ENCODE peak calls at places on chromosomes 1 and 21, in eight cellular contexts. L is stimulated activated CD4-positive, alpha-beta T cell treated with anti-CD3 and anti-CD28 coated beads, TNF-alpha, amount 100 ng/mL, for 1 hour; M is lung microvascular endothelial cell; F is G401; G is CD4-positive, alpha-beta T cell; O is AG08395; J is ovary; T is heart right ventricle. R is an unnamed sample.

GRCh38 chr1:14067686-14068085 is 367.7 kb downstream of the PRDM2 start:
- DNase-seq in J (no peak), L (no peak), M (no peak), O (no peak), T (no peak), G (no peak), F (peak; percentile 52), R (no peak)

GRCh38 chr1:201266774-201267173 is 16.5 kb upstream of the PKP1 start:
- DNase-seq in O (peak; percentile 89), M (no peak), L (no peak), G (no peak), T (no peak), J (no peak), F (no peak), R (peak; percentile 94)

GRCh38 chr1:215005078-215005477 is 77.5 kb upstream of the KCNK2 start:
- DNase-seq in T (no peak), L (no peak), J (no peak), G (no peak), M (peak; percentile 31), F (no peak), O (no peak), R (peak; percentile 75)

GRCh38 chr1:216670118-216670870 is 52.9 kb downstream of the ESRRG start:
- DNase-seq in O (no peak), F (no peak), M (no peak), L (no peak), T (no peak), J (no peak), G (no peak), R (peak; percentile 7)

GRCh38 chr1:205774277-205775014 is 836 bp downstream of the RAB29 start:
- DNase-seq in J (no peak), F (peak; percentile 16), T (no peak), M (peak; percentile 10), L (no peak), O (no peak), G (peak; percentile 22), R (no peak)

GRCh38 chr1:7052701-7053100 is 267.4 kb downstream of the CAMTA1 start:
- DNase-seq in O (no peak), L (no peak), F (no peak), J (no peak), G (no peak), M (no peak), T (no peak), R (no peak)

GRCh38 chr1:16076003-16076870 is 2.8 kb upstream of the FAM131C start:
- DNase-seq in G (no peak), L (no peak), F (peak; percentile 16), T (peak; percentile 51), J (no peak), M (peak; percentile 60), O (peak; percentile 94), R (peak; percentile 86)

GRCh38 chr1:38266197-38266520 is 219.6 kb upstream of the POU3F1 start:
- DNase-seq in T (no peak), F (no peak), M (no peak), G (no peak), J (no peak), O (no peak), L (no peak), R (no peak)

GRCh38 chr1:52002038-52002917 is 11.8 kb upstream of the RAB3B start:
- DNase-seq in J (no peak), L (no peak), M (peak; percentile 93), F (peak; percentile 79), T (no peak), O (peak; percentile 90), G (no peak), R (peak; percentile 92)

GRCh38 chr21:34338226-34338625 is 25.6 kb upstream of the KCNE2 start:
- DNase-seq in G (no peak), O (no peak), J (no peak), M (no peak), F (no peak), L (no peak), T (no peak), R (no peak)

GRCh38 chr1:54815086-54815876 is 14.2 kb upstream of the TTC22 start:
- DNase-seq in G (no peak), J (no peak), T (no peak), O (no peak), F (no peak), L (no peak), M (no peak), R (no peak)

GRCh38 chr21:36323032-36323431 is 3.0 kb downstream of the MORC3 start:
- DNase-seq in J (no peak), T (no peak), M (no peak), L (no peak), O (no peak), G (no peak), F (no peak), R (no peak)

GRCh38 chr1:171814692-171815091 is 26.6 kb upstream of the DNM3 start:
- DNase-seq in T (no peak), J (no peak), F (peak; percentile 30), M (no peak), L (no peak), G (no peak), O (peak; percentile 78), R (peak; percentile 97)

GRCh38 chr1:3049164-3049563 is 19.8 kb upstream of the PRDM16 start:
- DNase-seq in G (no peak), M (no peak), L (no peak), F (no peak), O (no peak), J (no peak), T (no peak), R (no peak)

GRCh38 chr1:112172294-112172882 is 182.9 kb upstream of the KCND3 start:
- DNase-seq in J (no peak), T (no peak), M (peak; percentile 71), O (peak; percentile 48), L (no peak), F (no peak), G (no peak), R (peak; percentile 37)

GRCh38 chr1:54332781-54333585 is 73.2 kb downstream of the SSBP3 start:
- DNase-seq in T (peak; percentile 54), F (peak; percentile 91), J (peak; percentile 77), L (no peak), M (peak; percentile 70), O (no peak), G (no peak), R (no peak)

GRCh38 chr1:204258213-204259115 is 44.7 kb upstream of the GOLT1A start:
- DNase-seq in J (peak; percentile 69), T (peak; percentile 64), O (peak; percentile 76), M (peak; percentile 75), G (no peak), F (peak; percentile 30), L (peak; percentile 7), R (peak; percentile 54)

GRCh38 chr21:24076179-24076578 is 1531.1 kb downstream of the MRPL39 start:
- DNase-seq in O (no peak), M (no peak), L (no peak), J (no peak), T (no peak), F (no peak), G (no peak), R (no peak)

GRCh38 chr1:32272557-32273388 is 19.1 kb upstream of the HDAC1 start:
- DNase-seq in M (no peak), G (no peak), F (no peak), J (no peak), O (no peak), L (no peak), T (no peak), R (no peak)

GRCh38 chr1:30267046-30267445 is 456.3 kb downstream of the MATN1 start:
- DNase-seq in F (no peak), M (no peak), G (no peak), J (no peak), L (no peak), O (no peak), T (no peak), R (no peak)

GRCh38 chr1:185404864-185405568 is 88.0 kb upstream of the IVNS1ABP start:
- DNase-seq in T (no peak), O (no peak), G (no peak), L (no peak), J (no peak), F (no peak), M (no peak), R (no peak)

GRCh38 chr1:116711061-116711582 is 43.1 kb upstream of the CD2 start:
- DNase-seq in G (no peak), J (no peak), F (no peak), L (peak; percentile 11), M (no peak), O (no peak), T (no peak), R (no peak)

GRCh38 chr1:228154685-228155571 is 5.2 kb downstream of the GJC2 start:
- DNase-seq in F (no peak), L (no peak), J (peak; percentile 31), O (no peak), G (no peak), M (no peak), T (no peak), R (no peak)

GRCh38 chr1:248842781-248843331 is 4.8 kb downstream of the ZNF672 start:
- DNase-seq in M (no peak), O (no peak), J (no peak), F (no peak), T (no peak), G (no peak), L (no peak), R (no peak)

GRCh38 chr1:41658444-41659158 is 174.1 kb upstream of the EDN2 start:
- DNase-seq in L (no peak), M (no peak), F (no peak), J (no peak), O (no peak), T (no peak), G (no peak), R (no peak)

GRCh38 chr1:153610334-153611023 is 2.5 kb downstream of the S100A16 start:
- DNase-seq in O (peak; percentile 28), T (no peak), G (no peak), L (no peak), F (no peak), J (no peak), M (no peak), R (no peak)

GRCh38 chr1:183195146-183195571 is 9.1 kb downstream of the LAMC2 start:
- DNase-seq in L (no peak), G (no peak), J (no peak), O (peak; percentile 25), F (no peak), M (peak; percentile 17), T (no peak), R (peak; percentile 15)

GRCh38 chr1:155569988-155570592 is 7.5 kb upstream of the ASH1L start:
- DNase-seq in M (no peak), O (no peak), J (no peak), G (no peak), L (no peak), T (no peak), F (no peak), R (peak; percentile 4)

GRCh38 chr1:230798187-230798484 is 50.9 kb downstream of the CAPN9 start:
- DNase-seq in J (no peak), G (no peak), T (no peak), M (no peak), L (no peak), O (no peak), F (no peak), R (no peak)